ENCODE peak calls at places on chromosomes 16 and 17, in four cellular contexts. K, P, O and D are unnamed samples.

GRCh38 chr17:413016-413350 is 60.4 kb upstream of the RPH3AL start:
- DNase-seq in O (no peak), K (no peak), P (no peak), D (no peak)

GRCh38 chr16:58348986-58349385 is 43.3 kb upstream of the GINS3 start:
- DNase-seq in K (no peak), P (no peak), O (no peak), D (no peak)

GRCh38 chr16:58329147-58329546 is 34.3 kb upstream of the PRSS54 start:
- DNase-seq in O (no peak), K (no peak), P (no peak), D (no peak)

GRCh38 chr17:16040710-16041251 is 41.2 kb downstream of the TTC19 start:
- DNase-seq in K (no peak), P (no peak), O (no peak), D (no peak)

GRCh38 chr17:65809366-65809765 is 247.9 kb upstream of the AXIN2 start:
- DNase-seq in K (no peak), O (no peak), P (no peak), D (no peak)

GRCh38 chr17:58362368-58363014 is 10.5 kb upstream of the SUPT4H1 start:
- DNase-seq in K (no peak), O (no peak), P (no peak), D (no peak)

GRCh38 chr17:35460354-35460851 is 11.8 kb upstream of the SLFN13 start:
- DNase-seq in K (peak; percentile 81), P (no peak), O (peak; percentile 64), D (no peak)

GRCh38 chr17:40530988-40531971 is 29.9 kb upstream of the TNS4 start:
- DNase-seq in K (peak; percentile 89), O (no peak), P (no peak), D (no peak)

GRCh38 chr16:1452530-1452929 is 8.2 kb upstream of the CCDC154 start:
- DNase-seq in P (no peak), O (no peak), K (no peak), D (no peak)

GRCh38 chr16:74623214-74623842 is 16.4 kb upstream of the GLG1 start:
- DNase-seq in K (no peak), P (no peak), O (peak; percentile 66), D (no peak)

GRCh38 chr17:31598921-31599571 is 207.6 kb downstream of the RAB11FIP4 start:
- DNase-seq in O (no peak), P (no peak), K (no peak), D (no peak)

GRCh38 chr16:67277294-67277998 is 1.9 kb upstream of the PLEKHG4 start:
- DNase-seq in P (peak; percentile 63), K (no peak), O (no peak), D (peak; percentile 91)

GRCh38 chr16:5581963-5582362 is 484.4 kb upstream of the EEF2KMT start:
- DNase-seq in K (no peak), P (no peak), O (no peak), D (no peak)

GRCh38 chr17:67376892-67377726 is at the start of gene PITPNC1:
- DNase-seq in O (peak; percentile 86), K (peak; percentile 88), P (peak; percentile 66), D (no peak)

GRCh38 chr17:31495049-31495885 is 103.8 kb downstream of the RAB11FIP4 start:
- DNase-seq in O (no peak), K (no peak), P (no peak), D (no peak)

GRCh38 chr17:58337126-58337599 is 8.6 kb upstream of the TSPOAP1 start:
- DNase-seq in K (peak; percentile 71), O (no peak), P (no peak), D (no peak)

GRCh38 chr17:13001991-13002615 is 15.7 kb downstream of the ELAC2 start:
- DNase-seq in K (no peak), P (no peak), O (no peak), D (no peak)

GRCh38 chr16:22123759-22124490 is 31.6 kb downstream of the VWA3A start:
- DNase-seq in P (no peak), K (no peak), O (no peak), D (no peak)

GRCh38 chr17:19672009-19672837 is 23.7 kb downstream of the ALDH3A2 start:
- DNase-seq in O (no peak), K (no peak), P (no peak), D (no peak)

GRCh38 chr16:80122155-80122554 is 418.6 kb upstream of the DYNLRB2 start:
- DNase-seq in P (no peak), O (peak; percentile 27), K (no peak), D (no peak)

GRCh38 chr16:84042879-84043485 is 387 bp upstream of the SLC38A8 start:
- DNase-seq in O (peak; percentile 43), K (no peak), P (no peak), D (no peak)

DNA sequence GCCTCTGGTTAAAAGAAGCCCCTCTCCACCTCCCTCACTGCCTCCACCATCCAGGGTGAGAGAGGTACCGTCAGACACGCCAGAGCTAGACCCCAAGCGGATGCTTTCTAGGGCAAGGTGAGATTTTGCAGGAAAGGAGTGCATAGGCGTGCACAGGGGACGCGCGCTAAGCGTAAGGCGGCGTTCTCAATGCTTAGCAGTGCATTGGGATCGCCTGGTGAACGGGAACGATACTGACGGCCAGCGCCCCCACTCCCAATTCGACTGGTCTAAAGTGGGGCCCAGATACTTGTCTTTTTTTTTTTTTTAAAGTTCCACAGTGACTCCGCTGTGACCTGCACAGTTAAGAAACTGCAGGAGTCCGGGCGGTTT is 57.9 kb upstream of the CREBBP start:
- DNase-seq in K (no peak), P (no peak), O (no peak), D (no peak)
- H3K4me3 ChIP-seq in K (peak overlapping the region; percentile 17), P (peak overlapping the region; percentile 79), O (no peak overlapping the region), D (peak overlapping the region; percentile 41)

GRCh38 chr17:45893725-45894021 is 681 bp upstream of the MAPT start:
- DNase-seq in K (no peak), O (no peak), P (no peak), D (no peak)

GRCh38 chr17:45888392-45888791 is 6.0 kb upstream of the MAPT start:
- DNase-seq in P (no peak), O (no peak), K (no peak), D (no peak)

GRCh38 chr17:45886852-45887251 is 7.5 kb upstream of the MAPT start:
- DNase-seq in P (no peak), K (no peak), O (no peak), D (no peak)

GRCh38 chr17:45894022-45894784 is at the start of gene MAPT:
- DNase-seq in K (peak; percentile 79), P (peak; percentile 37), O (peak; percentile 95), D (peak; percentile 65)

DNA sequence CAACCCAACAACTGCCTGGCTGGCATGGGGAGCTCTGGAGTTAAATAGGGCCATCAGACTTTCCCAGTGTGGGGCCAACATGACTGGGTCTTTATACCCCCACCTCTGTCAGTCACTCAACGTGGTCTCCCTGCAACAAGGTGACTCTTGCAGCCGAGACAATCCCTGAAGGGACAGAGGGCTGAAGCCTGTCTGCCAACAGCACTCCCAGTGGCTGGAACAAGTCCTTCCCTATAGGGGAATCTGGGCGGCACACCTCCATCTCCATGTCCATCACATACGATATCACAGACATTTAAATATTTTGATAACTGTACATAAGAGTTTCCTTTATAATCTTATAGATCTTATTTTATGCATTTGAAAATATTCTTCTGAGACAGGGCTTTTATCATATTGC is 4.8 kb upstream of the MAPT start:
- DNase-seq in P (no peak), O (no peak), K (no peak), D (no peak)
- TF ChIP-seq CTCF in P (no peak), O (no peak), K (no peak), D (no peak)

GRCh38 chr16:11494433-11494832 is 92.3 kb downstream of the LITAF start:
- DNase-seq in K (no peak), P (no peak), O (no peak), D (no peak)

GRCh38 chr16:11494029-11494428 is 92.7 kb downstream of the LITAF start:
- DNase-seq in O (no peak), P (no peak), K (no peak), D (no peak)

GRCh38 chr16:11493531-11493929 is 93.2 kb downstream of the LITAF start:
- DNase-seq in O (no peak), P (no peak), K (no peak), D (no peak)

GRCh38 chr16:11491524-11491923 is 95.2 kb downstream of the LITAF start:
- DNase-seq in O (no peak), P (no peak), K (no peak), D (no peak)

GRCh38 chr16:11492808-11493530 is 93.8 kb downstream of the LITAF start:
- DNase-seq in K (no peak), O (no peak), P (no peak), D (no peak)
- H3K4me3 ChIP-seq in K (no peak overlapping the region), O (no peak overlapping the region), P (no peak overlapping the region), D (no peak overlapping the region)

DNA sequence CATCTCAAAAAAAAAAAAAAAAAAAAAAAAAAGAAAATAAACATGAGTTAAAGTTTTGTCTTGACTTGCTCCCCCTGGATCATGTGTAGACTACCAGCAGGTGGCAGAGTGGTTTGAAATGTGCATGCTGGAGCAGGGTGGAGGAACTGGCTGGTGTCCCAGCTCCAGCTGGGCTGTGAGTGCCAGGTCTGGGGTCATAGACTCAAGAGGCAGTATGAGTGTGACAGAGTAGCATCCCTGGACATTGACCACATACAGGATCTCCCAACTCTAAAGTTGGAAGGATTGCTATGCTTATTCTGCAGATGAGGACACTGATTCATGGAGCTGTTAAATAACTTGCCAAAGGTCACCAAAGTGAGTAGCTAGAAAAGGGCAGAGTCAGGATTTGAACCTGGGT is 198.0 kb upstream of the MPHOSPH6 start:
- DNase-seq in K (no peak), P (no peak), O (peak; percentile 44), D (no peak)
- TF ChIP-seq CTCF in K (no peak), P (peak; percentile 11), O (peak; percentile 13), D (peak; percentile 37)

GRCh38 chr16:87541004-87541881 is 48.4 kb upstream of the ZCCHC14 start:
- DNase-seq in K (no peak), O (no peak), P (peak; percentile 67), D (no peak)
- H3K4me3 ChIP-seq in K (no peak overlapping the region), O (no peak overlapping the region), P (peak overlapping the region; percentile 68), D (no peak overlapping the region)